ENCODE peak calls at places on chromosome 21, in five cellular contexts. C, J, P, S and O are unnamed samples.

GRCh38 chr21:8990326-8991087 is 1530.9 kb upstream of the TPTE start:
- DNase-seq in C (no peak), J (no peak), P (no peak), S (no peak), O (no peak)

GRCh38 chr21:39502631-39503030 is 50.9 kb downstream of the SH3BGR start:
- DNase-seq in C (no peak), J (no peak), P (no peak), S (no peak), O (no peak)

GRCh38 chr21:36044056-36044455 is 16.3 kb downstream of the SETD4 start:
- DNase-seq in C (no peak), J (no peak), P (no peak), S (no peak), O (no peak)

GRCh38 chr21:26124896-26125295 is 45.7 kb downstream of the APP start:
- DNase-seq in C (no peak), J (no peak), P (no peak), S (no peak), O (no peak)

GRCh38 chr21:34969431-34970036 is 79.6 kb downstream of the RUNX1 start:
- DNase-seq in C (no peak), J (no peak), P (no peak), S (no peak), O (no peak)

GRCh38 chr21:35974801-35975200 is 85.5 kb downstream of the SETD4 start:
- DNase-seq in C (no peak), J (no peak), P (no peak), S (no peak), O (peak; percentile 5)

GRCh38 chr21:43316156-43316845 is 110.6 kb downstream of the SIK1 start:
- DNase-seq in C (no peak), J (no peak), P (no peak), S (no peak), O (no peak)

GRCh38 chr21:43894206-43894577 is 29.2 kb downstream of the AGPAT3 start:
- DNase-seq in C (no peak), J (no peak), P (no peak), S (no peak), O (no peak)

GRCh38 chr21:37582613-37583012 is 216.0 kb downstream of the DYRK1A start:
- DNase-seq in C (peak; percentile 3), J (peak; percentile 42), P (peak; percentile 63), S (no peak), O (no peak)

GRCh38 chr21:42520628-42521253 is 7.1 kb downstream of the SLC37A1 start:
- DNase-seq in C (no peak), J (no peak), P (no peak), S (no peak), O (no peak)

GRCh38 chr21:25324666-25325065 is 282.6 kb downstream of the MRPL39 start:
- DNase-seq in C (no peak), J (peak; percentile 10), P (no peak), S (no peak), O (no peak)

GRCh38 chr21:36059823-36060158 is 535 bp downstream of the SETD4 start:
- DNase-seq in C (no peak), J (no peak), P (no peak), S (no peak), O (no peak)

GRCh38 chr21:46002841-46003574 is 21.4 kb downstream of the COL6A1 start:
- DNase-seq in C (no peak), J (no peak), P (no peak), S (no peak), O (no peak)

GRCh38 chr21:42324896-42325295 is 9.7 kb upstream of the TFF3 start:
- DNase-seq in C (no peak), J (no peak), P (no peak), S (no peak), O (no peak)

GRCh38 chr21:40625991-40626390 is 221.0 kb downstream of the DSCAM start:
- DNase-seq in C (no peak), J (no peak), P (no peak), S (no peak), O (no peak)

GRCh38 chr21:39336457-39337008 is 12.4 kb downstream of the HMGN1 start:
- DNase-seq in C (no peak), J (no peak), P (no peak), S (no peak), O (no peak)

GRCh38 chr21:44957901-44958451 is 18.1 kb downstream of the SLX9 start:
- DNase-seq in C (no peak), J (no peak), P (no peak), S (no peak), O (no peak)

GRCh38 chr21:31543191-31543590 is 116.3 kb upstream of the SOD1 start:
- DNase-seq in C (no peak), J (no peak), P (no peak), S (no peak), O (no peak)

GRCh38 chr21:42616366-42617340 is 36.8 kb upstream of the PDE9A start:
- DNase-seq in C (no peak), J (no peak), P (no peak), S (no peak), O (no peak)

GRCh38 chr21:30408782-30409494 is 13.1 kb downstream of the KRTAP13-1 start:
- DNase-seq in C (peak; percentile 84), J (peak; percentile 77), P (peak; percentile 67), S (no peak), O (peak; percentile 49)

GRCh38 chr21:14491269-14491681 is 54.8 kb downstream of the SAMSN1 start:
- DNase-seq in C (no peak), J (peak; percentile 98), P (no peak), S (no peak), O (no peak)

GRCh38 chr21:15436031-15436430 is 293.8 kb upstream of the USP25 start:
- DNase-seq in C (no peak), J (no peak), P (no peak), S (no peak), O (no peak)

GRCh38 chr21:38925923-38926322 is 120.2 kb downstream of the ETS2 start:
- DNase-seq in C (no peak), J (no peak), P (peak; percentile 76), S (no peak), O (no peak)

GRCh38 chr21:21101911-21102310 is 103.7 kb downstream of the NCAM2 start:
- DNase-seq in C (peak; percentile 44), J (peak; percentile 69), P (peak; percentile 49), S (no peak), O (no peak)

GRCh38 chr21:46307625-46308024 is 16.0 kb downstream of the C21orf58 start:
- DNase-seq in C (no peak), J (no peak), P (no peak), S (no peak), O (no peak)

GRCh38 chr21:43282358-43283120 is 113.7 kb downstream of the CRYAA start:
- DNase-seq in C (no peak), J (no peak), P (no peak), S (no peak), O (no peak)

GRCh38 chr21:15520811-15521643 is 208.8 kb upstream of the USP25 start:
- DNase-seq in C (no peak), J (no peak), P (no peak), S (no peak), O (no peak)

GRCh38 chr21:45607021-45607921 is 36.3 kb upstream of the PCBP3 start:
- DNase-seq in C (no peak), J (no peak), P (no peak), S (peak; percentile 53), O (no peak)

GRCh38 chr21:17455451-17455850 is 57.4 kb upstream of the CXADR start:
- DNase-seq in C (no peak), J (no peak), P (no peak), S (no peak), O (no peak)

GRCh38 chr21:36433011-36433709 is 46.8 kb downstream of the CLDN14 start:
- DNase-seq in C (no peak), J (no peak), P (no peak), S (no peak), O (no peak)

GRCh38 chr21:26952274-26953066 is 14.4 kb downstream of the ADAMTS5 start:
- DNase-seq in C (no peak), J (no peak), P (no peak), S (no peak), O (no peak)

GRCh38 chr21:26077523-26077922 is 93.0 kb downstream of the APP start:
- DNase-seq in C (no peak), J (peak; percentile 18), P (no peak), S (no peak), O (no peak)

GRCh38 chr21:26920055-26920454 is 46.8 kb downstream of the ADAMTS5 start:
- DNase-seq in C (no peak), J (no peak), P (no peak), S (no peak), O (no peak)

GRCh38 chr21:41641510-41641815 is 125.4 kb downstream of the RIPK4 start:
- DNase-seq in C (no peak), J (no peak), P (no peak), S (no peak), O (no peak)

GRCh38 chr21:44462834-44463200 is 7.5 kb downstream of the LRRC3 start:
- DNase-seq in C (no peak), J (no peak), P (no peak), S (no peak), O (no peak)

GRCh38 chr21:23401278-23401677 is 2206.0 kb downstream of the MRPL39 start:
- DNase-seq in C (peak; percentile 23), J (peak; percentile 57), P (no peak), S (no peak), O (no peak)

GRCh38 chr21:39637197-39637970 is 24.6 kb downstream of the B3GALT5 start:
- DNase-seq in C (no peak), J (no peak), P (no peak), S (no peak), O (no peak)

GRCh38 chr21:25569084-25569483 is 38.2 kb downstream of the MRPL39 start:
- DNase-seq in C (no peak), J (no peak), P (no peak), S (no peak), O (no peak)

GRCh38 chr21:33449650-33450049 is 30.1 kb downstream of the TMEM50B start:
- DNase-seq in C (no peak), J (no peak), P (no peak), S (no peak), O (no peak)